ENCODE peak calls at places on chromosomes 12 and 14, in four cellular contexts. J is fibroblast of mammary gland, W is A549, U is heart left ventricle. Y is an unnamed sample.
A peak's percentile ranks its signal among the peaks of the same experiment; 100 is the strongest.

GRCh38 chr14:50666772-50667490 is 1.2 kb downstream of the SAV1 start:
- DNase-seq in J (peak; percentile 87), U (no peak), W (peak; percentile 61), Y (no peak)

GRCh38 chr12:109888179-109889020 is 8.1 kb upstream of the GLTP start:
- DNase-seq in W (peak; percentile 85), U (no peak), J (peak; percentile 98), Y (no peak)

GRCh38 chr12:42679402-42679801 is 89.9 kb upstream of the PRICKLE1 start:
- DNase-seq in U (no peak), J (peak; percentile 50), W (no peak), Y (no peak)

GRCh38 chr14:77208266-77208978 is 26.8 kb downstream of the TMEM63C start:
- DNase-seq in U (peak; percentile 73), W (peak; percentile 47), J (peak; percentile 48), Y (peak; percentile 69)

GRCh38 chr12:132145334-132145733 is 1.1 kb downstream of the NOC4L start:
- DNase-seq in J (no peak), U (no peak), W (no peak), Y (no peak)

GRCh38 chr12:93243689-93244513 is 133.8 kb upstream of the NUDT4 start:
- DNase-seq in W (peak; percentile 42), U (no peak), J (peak; percentile 82), Y (no peak)

GRCh38 chr12:123269395-123269892 is 2.2 kb downstream of the CDK2AP1 start:
- DNase-seq in W (no peak), J (peak; percentile 59), U (peak; percentile 79), Y (peak; percentile 73)

GRCh38 chr14:66920196-66920595 is 269.0 kb upstream of the GARIN2 start:
- DNase-seq in U (no peak), J (peak; percentile 12), W (no peak), Y (no peak)

GRCh38 chr14:105446971-105447370 is 27.3 kb downstream of the MTA1 start:
- DNase-seq in J (no peak), W (no peak), U (no peak), Y (no peak)

GRCh38 chr14:105449276-105450122 is 25.1 kb upstream of the CRIP2 start:
- DNase-seq in J (no peak), W (no peak), U (no peak), Y (no peak)

GRCh38 chr14:105447651-105448640 is 26.7 kb upstream of the CRIP2 start:
- DNase-seq in J (no peak), W (no peak), U (no peak), Y (no peak)

GRCh38 chr14:105450123-105450505 is 24.5 kb upstream of the CRIP2 start:
- DNase-seq in W (no peak), J (no peak), U (no peak), Y (no peak)

GRCh38 chr14:105448706-105449111 is 25.9 kb upstream of the CRIP2 start:
- DNase-seq in W (peak; percentile 67), J (peak; percentile 58), U (peak; percentile 83), Y (peak; percentile 80)
- H3K4me3 ChIP-seq in W (no peak overlapping the region), J (no peak overlapping the region), U (no peak overlapping the region), Y (peak overlapping the region; percentile 43)

GRCh38 chr12:52699373-52699772 is 4.0 kb downstream of the KRT77 start:
- DNase-seq in U (no peak), W (no peak), J (no peak), Y (no peak)
- H3K4me3 ChIP-seq in U (no peak overlapping the region), W (no peak overlapping the region), J (no peak overlapping the region), Y (no peak overlapping the region)

DNA sequence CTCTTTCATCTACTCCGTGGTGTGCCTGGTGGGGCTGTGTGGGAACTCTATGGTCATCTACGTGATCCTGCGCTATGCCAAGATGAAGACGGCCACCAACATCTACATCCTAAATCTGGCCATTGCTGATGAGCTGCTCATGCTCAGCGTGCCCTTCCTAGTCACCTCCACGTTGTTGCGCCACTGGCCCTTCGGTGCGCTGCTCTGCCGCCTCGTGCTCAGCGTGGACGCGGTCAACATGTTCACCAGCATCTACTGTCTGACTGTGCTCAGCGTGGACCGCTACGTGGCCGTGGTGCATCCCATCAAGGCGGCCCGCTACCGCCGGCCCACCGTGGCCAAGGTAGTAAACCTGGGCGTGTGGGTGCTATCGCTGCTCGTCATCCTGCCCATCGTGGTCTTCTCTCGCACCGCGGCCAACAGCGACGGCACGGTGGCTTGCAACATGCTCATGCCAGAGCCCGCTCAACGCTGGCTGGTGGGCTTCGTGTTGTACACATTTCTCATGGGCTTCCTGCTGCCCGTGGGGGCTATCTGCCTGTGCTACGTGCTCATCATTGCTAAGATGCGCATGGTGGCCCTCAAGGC is 2.0 kb downstream of the SSTR1 start:
- DNase-seq in W (no peak), U (no peak), J (peak; percentile 28), Y (no peak)
- H3K4me3 ChIP-seq in W (no peak overlapping the region), U (peak overlapping the region; percentile 16), J (peak overlapping the region; percentile 48), Y (peak overlapping the region; percentile 65)

GRCh38 chr14:74893614-74894091 is 11.9 kb downstream of the DLST start:
- DNase-seq in U (no peak), J (no peak), W (no peak), Y (no peak)
- H3K4me3 ChIP-seq in U (no peak overlapping the region), J (no peak overlapping the region), W (no peak overlapping the region), Y (no peak overlapping the region)

DNA sequence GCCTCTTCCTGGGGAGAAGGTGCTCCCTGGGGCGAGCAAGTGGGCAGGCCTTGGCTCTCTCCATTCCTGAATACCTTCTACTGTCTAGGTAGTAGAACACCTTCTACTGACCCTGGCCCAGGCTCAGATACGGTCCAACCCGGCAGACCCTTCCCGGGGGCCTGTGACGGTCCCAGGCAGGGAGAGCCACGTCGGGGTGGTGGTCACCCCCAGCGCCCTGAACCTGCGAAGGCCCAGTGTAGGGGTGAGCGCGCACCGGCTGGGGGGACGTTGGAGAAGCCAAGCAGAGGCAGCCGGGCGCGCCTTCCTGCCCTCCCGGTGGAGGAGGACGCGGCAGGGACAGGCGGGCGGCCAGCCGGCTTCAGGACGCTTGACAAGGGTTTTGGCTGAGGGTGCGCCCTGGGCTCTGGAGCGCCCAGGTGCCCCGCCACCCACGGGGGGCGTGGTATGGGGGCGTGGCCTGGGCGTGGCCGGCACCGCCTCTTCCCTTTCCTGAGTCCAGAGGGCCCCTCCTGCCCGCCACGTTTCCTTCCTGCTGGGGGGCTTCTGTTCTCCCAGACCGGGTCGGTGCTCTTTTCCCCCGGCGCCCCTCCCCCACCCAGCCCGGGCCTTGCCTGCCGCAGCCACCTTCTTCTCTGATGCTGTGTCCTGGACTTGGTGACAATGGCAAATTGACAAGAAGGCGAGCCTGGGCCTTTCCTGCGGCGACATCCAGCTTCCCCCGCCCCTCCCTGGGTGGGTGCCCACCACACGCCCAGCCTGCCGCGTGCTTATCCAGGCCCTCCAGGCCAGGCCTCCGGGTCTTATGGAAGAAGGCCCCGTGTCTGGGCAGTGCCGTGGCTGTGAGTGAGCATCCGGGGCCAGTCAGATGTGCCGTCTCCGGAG is 24.5 kb upstream of the PPP1R13B start:
- DNase-seq in W (no peak), J (no peak), U (peak; percentile 84), Y (peak; percentile 72)
- H3K4me3 ChIP-seq in W (peak overlapping the region; percentile 40), J (no peak overlapping the region), U (peak overlapping the region; percentile 9), Y (peak overlapping the region; percentile 57)

Y was measured in left ventricle myocardium inferior.